ENCODE peak calls at places on chromosomes 13 and 19, in seven cellular contexts. U, L, O, W, K, M and H are unnamed samples.
A peak's percentile ranks its signal among the peaks of the same experiment; 100 is the strongest.

GRCh38 chr13:90889906-90890305 is 457.6 kb upstream of the MIR17HG start:
- DNase-seq in U (no peak), W (no peak), L (no peak), M (no peak), K (no peak), O (no peak), H (no peak)

GRCh38 chr19:16367269-16367683 is 42.6 kb downstream of the KLF2 start:
- DNase-seq in O (no peak), M (peak; percentile 27), U (no peak), W (no peak), K (no peak), L (no peak), H (no peak)

GRCh38 chr19:532578-533484 is 1.3 kb downstream of the CDC34 start:
- DNase-seq in L (peak; percentile 38), K (peak; percentile 65), U (peak; percentile 58), W (peak; percentile 80), O (peak; percentile 68), M (peak; percentile 94), H (peak; percentile 83)

GRCh38 chr13:103883152-103883551 is 816.9 kb upstream of the SLC10A2 start:
- DNase-seq in M (peak; percentile 82), O (peak; percentile 50), U (peak; percentile 75), L (peak; percentile 24), K (peak; percentile 74), W (peak; percentile 56), H (peak; percentile 91)

GRCh38 chr19:44625531-44626066 is 12.2 kb downstream of the IGSF23 start:
- DNase-seq in M (no peak), O (no peak), L (no peak), W (no peak), K (no peak), U (no peak), H (no peak)

GRCh38 chr13:28031220-28031903 is 42.9 kb upstream of the URAD start:
- DNase-seq in L (no peak), K (peak; percentile 58), O (peak; percentile 20), W (no peak), M (peak; percentile 67), U (no peak), H (no peak)

GRCh38 chr13:26585136-26585535 is 27.7 kb downstream of the WASF3 start:
- DNase-seq in W (no peak), U (no peak), L (no peak), M (no peak), O (no peak), K (no peak), H (no peak)

GRCh38 chr19:38683393-38684077 is 36.1 kb downstream of the ACTN4 start:
- DNase-seq in U (no peak), M (peak; percentile 80), K (peak; percentile 95), O (peak; percentile 89), W (no peak), L (peak; percentile 100), H (peak; percentile 90)

GRCh38 chr19:4473708-4474503 is 1.8 kb downstream of the HDGFL2 start:
- DNase-seq in M (no peak), L (no peak), W (peak; percentile 43), U (no peak), O (no peak), K (no peak), H (peak; percentile 66)

GRCh38 chr13:84192125-84192524 is 309.9 kb upstream of the SLITRK1 start:
- DNase-seq in W (no peak), M (no peak), K (no peak), U (no peak), O (no peak), L (no peak), H (no peak)

GRCh38 chr19:35501684-35502083 is 11.4 kb upstream of the KRTDAP start:
- DNase-seq in M (no peak), U (no peak), O (peak; percentile 21), K (no peak), L (no peak), W (no peak), H (no peak)

GRCh38 chr19:54335979-54336892 is 2.7 kb downstream of the LILRA4 start:
- DNase-seq in U (no peak), O (no peak), K (no peak), L (no peak), W (no peak), M (no peak), H (no peak)

GRCh38 chr13:114080739-114081561 is 51.5 kb downstream of the RASA3 start:
- DNase-seq in M (peak; percentile 54), L (no peak), O (peak; percentile 6), W (no peak), K (peak; percentile 16), U (no peak), H (peak; percentile 59)

GRCh38 chr19:33325920-33326319 is 23.6 kb upstream of the CEBPA start:
- DNase-seq in W (no peak), K (no peak), M (peak; percentile 93), L (no peak), O (peak; percentile 19), U (peak; percentile 53), H (no peak)

GRCh38 chr13:77599351-77599750 is 63.8 kb downstream of the SCEL start:
- DNase-seq in L (no peak), W (no peak), K (no peak), U (no peak), M (no peak), O (no peak), H (no peak)

GRCh38 chr19:51944798-51945552 is 17.7 kb downstream of the ZNF613 start:
- DNase-seq in K (no peak), O (no peak), U (no peak), W (no peak), L (no peak), M (no peak), H (no peak)

GRCh38 chr19:51946602-51947001 is 19.3 kb downstream of the ZNF613 start:
- DNase-seq in U (no peak), M (no peak), L (no peak), K (no peak), O (no peak), W (no peak), H (no peak)

DNA sequence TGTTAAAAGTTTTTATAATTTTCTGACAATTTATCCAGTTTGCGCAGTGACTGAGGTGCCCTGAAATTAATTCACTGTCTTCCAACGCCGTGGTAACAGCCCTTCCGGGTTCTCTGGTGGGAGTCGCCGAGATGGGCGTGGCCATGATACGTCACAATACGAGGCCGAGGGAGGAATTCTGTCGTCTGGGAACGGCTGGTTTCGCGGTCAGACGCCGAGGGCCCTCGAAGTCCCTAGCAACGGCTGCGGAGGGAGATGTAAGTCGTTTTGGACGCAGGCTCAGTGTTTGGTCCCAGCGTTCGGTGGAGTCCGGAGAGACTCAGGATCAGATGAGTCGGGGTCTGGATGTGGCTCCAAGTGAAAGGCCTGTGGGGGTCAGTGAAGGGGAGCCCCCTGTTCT is 21.7 kb downstream of the ZNF613 start:
- DNase-seq in O (no peak), M (no peak), W (peak; percentile 70), L (no peak), U (no peak), K (no peak), H (no peak)
- H3K4me3 ChIP-seq in O (no peak overlapping the region), M (peak overlapping the region; percentile 4), W (peak overlapping the region; percentile 46), L (no peak overlapping the region), U (no peak overlapping the region), K (peak overlapping the region; percentile 11), H (no peak overlapping the region)

GRCh38 chr19:18559685-18560084 is 2.0 kb downstream of the KXD1 start:
- DNase-seq in W (no peak), U (no peak), L (no peak), O (no peak), M (no peak), K (no peak), H (no peak)

GRCh38 chr19:18558202-18558555 is 509 bp downstream of the KXD1 start:
- DNase-seq in L (no peak), K (no peak), W (no peak), M (no peak), O (no peak), U (no peak), H (no peak)

GRCh38 chr19:18558595-18558994 is 925 bp downstream of the KXD1 start:
- DNase-seq in M (no peak), U (no peak), W (no peak), K (no peak), L (no peak), O (no peak), H (no peak)

GRCh38 chr19:18562086-18562485 is 4.4 kb downstream of the KXD1 start:
- DNase-seq in W (no peak), L (no peak), M (no peak), O (no peak), U (no peak), K (no peak), H (no peak)

GRCh38 chr19:18557474-18558201 is at the start of gene KXD1:
- DNase-seq in K (peak; percentile 99), M (peak; percentile 99), U (peak; percentile 94), O (peak; percentile 98), W (peak; percentile 97), L (peak; percentile 83), H (peak; percentile 98)
- TF ChIP-seq EP300 in K (peak; percentile 53), M (peak; percentile 18), U (peak; percentile 93), O (peak; percentile 47), W (no peak), L (no peak), H (no peak)

DNA sequence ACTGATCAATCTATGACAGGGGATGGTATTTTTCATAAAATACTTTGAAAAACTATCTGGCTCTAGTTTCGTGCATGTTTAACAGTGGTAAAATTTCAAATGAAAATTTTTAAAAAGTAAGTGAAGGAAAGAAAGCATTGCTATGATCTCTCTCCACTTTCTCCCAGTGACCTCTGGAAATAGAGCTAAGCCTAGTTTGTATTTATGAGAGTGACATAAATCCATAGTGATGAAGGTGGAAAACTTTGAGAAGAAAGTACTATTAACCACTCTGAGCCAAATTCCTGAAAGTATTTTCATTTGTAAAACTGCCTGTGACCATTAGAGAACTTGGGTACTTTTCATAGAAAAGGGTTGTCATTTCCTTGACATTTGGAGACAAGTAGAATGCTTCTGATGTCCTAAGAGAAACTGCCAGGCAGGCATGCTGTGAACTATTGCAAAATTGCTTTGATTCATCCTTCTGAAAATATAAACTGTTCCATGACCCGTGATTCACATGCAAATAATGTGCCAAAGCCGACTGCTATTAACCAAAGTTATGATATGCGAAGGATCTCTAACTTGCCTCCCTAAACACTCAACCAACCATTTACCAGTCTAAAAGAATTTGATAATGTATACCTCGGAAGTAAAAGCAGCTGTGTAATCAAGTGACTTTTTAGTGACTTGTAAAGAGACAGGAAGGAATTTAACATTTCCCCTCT is 133.2 kb downstream of the VWA8 start:
- DNase-seq in O (no peak), K (no peak), W (no peak), L (peak; percentile 38), M (no peak), U (peak; percentile 32), H (no peak)
- H3K4me3 ChIP-seq in O (no peak overlapping the region), K (no peak overlapping the region), W (no peak overlapping the region), L (no peak overlapping the region), M (no peak overlapping the region), U (no peak overlapping the region), H (no peak overlapping the region)

GRCh38 chr13:99991806-99992242 is 10.2 kb downstream of the ZIC2 start:
- DNase-seq in K (no peak), L (no peak), W (no peak), M (no peak), O (no peak), U (no peak), H (no peak)

GRCh38 chr13:99991013-99991805 is 9.6 kb downstream of the ZIC2 start:
- DNase-seq in K (no peak), W (peak; percentile 26), M (no peak), L (no peak), U (no peak), O (no peak), H (no peak)

GRCh38 chr13:99993660-99994455 is 12.3 kb downstream of the ZIC2 start:
- DNase-seq in L (no peak), O (no peak), K (no peak), U (no peak), M (no peak), W (no peak), H (no peak)

GRCh38 chr13:99992376-99992775 is 10.8 kb downstream of the ZIC2 start:
- DNase-seq in M (no peak), K (no peak), O (no peak), W (no peak), L (no peak), U (no peak), H (no peak)

GRCh38 chr13:99992912-99993311 is 11.3 kb downstream of the ZIC2 start:
- DNase-seq in L (no peak), O (no peak), K (no peak), U (no peak), M (no peak), W (no peak), H (no peak)
- TF ChIP-seq EP300 in L (no peak), O (no peak), K (no peak), U (no peak), M (no peak), W (no peak), H (no peak)